ENCODE peak calls at places on chromosome 21, in four cellular contexts. X is fibroblast of pulmonary artery, V is left ventricle myocardium superior, F is transverse colon. W is an unnamed sample.

GRCh38 chr21:36635991-36636390 is 62.9 kb upstream of the SIM2 start:
- DNase-seq in X (peak; percentile 48), V (no peak), F (no peak), W (no peak)

GRCh38 chr21:15293251-15293650 is 228.5 kb upstream of the NRIP1 start:
- DNase-seq in X (peak; percentile 96), V (no peak), F (no peak), W (no peak)

GRCh38 chr21:16551101-16551695 is 821.4 kb downstream of the USP25 start:
- DNase-seq in X (peak; percentile 39), V (no peak), F (no peak), W (no peak)

GRCh38 chr21:44550807-44551206 is 498 bp downstream of the KRTAP10-2 start:
- DNase-seq in X (no peak), V (no peak), F (peak; percentile 4), W (no peak)

GRCh38 chr21:39022901-39023693 is 160.2 kb downstream of the PSMG1 start:
- DNase-seq in X (peak; percentile 84), V (peak; percentile 92), F (no peak), W (no peak)

GRCh38 chr21:42080788-42081083 is 9.6 kb downstream of the UMODL1 start:
- DNase-seq in X (peak; percentile 72), V (no peak), F (no peak), W (peak; percentile 79)

GRCh38 chr21:34336756-34337391 is 26.9 kb upstream of the KCNE2 start:
- DNase-seq in X (peak; percentile 52), V (no peak), F (no peak), W (no peak)

GRCh38 chr21:23014021-23014420 is 2015.8 kb downstream of the NCAM2 start:
- DNase-seq in X (no peak), V (no peak), F (no peak), W (no peak)

GRCh38 chr21:38968887-38969543 is 163.3 kb downstream of the ETS2 start:
- DNase-seq in X (no peak), V (no peak), F (no peak), W (peak; percentile 85)

GRCh38 chr21:32826317-32827167 is 55.0 kb upstream of the PAXBP1 start:
- DNase-seq in X (peak; percentile 80), V (no peak), F (peak; percentile 50), W (peak; percentile 69)

GRCh38 chr21:27400045-27400444 is 433.2 kb upstream of the ADAMTS5 start:
- DNase-seq in X (no peak), V (no peak), F (no peak), W (no peak)